ENCODE peak calls at places on chromosome 4, in four cellular contexts. D is pancreas, C is mesenchymal stem cell, H is GM06990. L is an unnamed sample.

GRCh38 chr4:128285085-128286023 is 2.3 kb downstream of the PGRMC2 start:
- DNase-seq in D (no peak), C (no peak), H (no peak), L (no peak)

GRCh38 chr4:7189475-7190277 is 2.7 kb upstream of the SORCS2 start:
- DNase-seq in D (peak), C (no peak), H (no peak), L (no peak)

GRCh38 chr4:153260553-153261306 is 56.5 kb downstream of the TRIM2 start:
- DNase-seq in D (no peak), H (no peak), C (no peak), L (no peak)

GRCh38 chr4:2251073-2251794 is 9.3 kb upstream of the HAUS3 start:
- DNase-seq in H (peak), C (no peak), D (no peak), L (no peak)

GRCh38 chr4:78379991-78380739 is 171.4 kb upstream of the ANXA3 start:
- DNase-seq in D (no peak), H (no peak), C (peak), L (no peak)

GRCh38 chr4:36758779-36759178 is 477.4 kb downstream of the DTHD1 start:
- DNase-seq in C (no peak), D (no peak), H (no peak), L (no peak)

GRCh38 chr4:167233523-167234387 is 539 bp downstream of the SPOCK3 start:
- DNase-seq in C (peak), H (peak), D (peak), L (no peak)

GRCh38 chr4:39713691-39714090 is 15.8 kb downstream of the UBE2K start:
- DNase-seq in C (peak), H (peak), D (no peak), L (peak)

GRCh38 chr4:110096406-110096805 is 102.0 kb downstream of the ELOVL6 start:
- DNase-seq in C (no peak), D (no peak), H (no peak), L (no peak)

GRCh38 chr4:148007303-148007702 is 275.4 kb downstream of the ARHGAP10 start:
- DNase-seq in C (peak), D (no peak), H (no peak), L (no peak)

GRCh38 chr4:2406406-2406805 is 12.0 kb downstream of the ZFYVE28 start:
- DNase-seq in C (no peak), D (no peak), H (no peak), L (no peak)

GRCh38 chr4:20445933-20446723 is 194.4 kb downstream of the SLIT2 start:
- DNase-seq in D (no peak), H (no peak), C (peak), L (no peak)

GRCh38 chr4:146490106-146490505 is 31.6 kb downstream of the SLC10A7 start:
- DNase-seq in H (no peak), D (no peak), C (no peak), L (no peak)

GRCh38 chr4:161252520-161253141 is 911.2 kb downstream of the FSTL5 start:
- DNase-seq in D (no peak), C (peak), H (no peak), L (peak)

GRCh38 chr4:137124278-137124932 is 407.9 kb downstream of the PCDH18 start:
- DNase-seq in C (peak), D (no peak), H (no peak), L (no peak)

GRCh38 chr4:10929818-10930217 is 245.2 kb upstream of the CLNK start:
- DNase-seq in D (no peak), H (no peak), C (no peak), L (no peak)

GRCh38 chr4:48681856-48682255 is 98.2 kb downstream of the FRYL start:
- DNase-seq in D (no peak), C (peak), H (peak), L (peak)

DNA sequence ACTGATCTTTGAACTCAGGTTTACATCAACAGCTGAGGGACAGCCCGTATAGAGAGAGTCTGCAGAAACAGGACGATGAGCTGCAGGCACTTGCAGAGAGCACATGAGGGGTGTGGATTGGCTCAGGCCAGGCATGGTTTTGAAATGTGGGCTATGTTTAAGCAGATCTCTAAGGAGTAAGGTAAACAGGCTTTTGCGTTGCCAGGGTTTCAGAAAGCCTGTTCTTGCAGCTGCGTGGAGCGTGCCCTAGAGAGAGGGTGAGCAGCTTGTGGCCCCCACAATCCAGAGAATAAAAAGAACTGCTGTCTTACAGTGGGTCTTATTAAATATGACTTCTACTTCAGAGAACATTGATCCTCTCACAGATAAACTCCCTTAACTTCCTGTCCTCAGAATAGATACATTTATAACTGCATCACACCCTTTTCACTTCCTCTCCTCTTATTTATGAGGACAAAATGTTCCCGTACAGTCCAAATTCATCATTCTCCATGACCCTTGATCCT is 64.1 kb downstream of the TMA16 start:
- DNase-seq in D (no peak), C (peak), H (peak), L (no peak)
- H3K4me3 ChIP-seq in D (no peak), C (no peak), H (no peak), L (no peak)

GRCh38 chr4:74362347-74362746 is 2.6 kb upstream of the EREG start:
- DNase-seq in H (no peak), D (no peak), C (no peak), L (no peak)

GRCh38 chr4:74366367-74366891 is 1.5 kb downstream of the EREG start:
- DNase-seq in C (peak), H (no peak), D (no peak), L (no peak)

GRCh38 chr4:74367656-74368055 is 2.7 kb downstream of the EREG start:
- DNase-seq in C (no peak), D (no peak), H (no peak), L (no peak)

GRCh38 chr4:74364649-74365491 is at the start of gene EREG:
- DNase-seq in C (peak), D (peak), H (peak), L (no peak)

GRCh38 chr4:74365761-74366160 is 816 bp downstream of the EREG start:
- DNase-seq in H (no peak), D (peak), C (peak), L (no peak)
- H3K4me3 ChIP-seq in H (no peak), D (no peak), C (no peak), L (no peak)

DNA sequence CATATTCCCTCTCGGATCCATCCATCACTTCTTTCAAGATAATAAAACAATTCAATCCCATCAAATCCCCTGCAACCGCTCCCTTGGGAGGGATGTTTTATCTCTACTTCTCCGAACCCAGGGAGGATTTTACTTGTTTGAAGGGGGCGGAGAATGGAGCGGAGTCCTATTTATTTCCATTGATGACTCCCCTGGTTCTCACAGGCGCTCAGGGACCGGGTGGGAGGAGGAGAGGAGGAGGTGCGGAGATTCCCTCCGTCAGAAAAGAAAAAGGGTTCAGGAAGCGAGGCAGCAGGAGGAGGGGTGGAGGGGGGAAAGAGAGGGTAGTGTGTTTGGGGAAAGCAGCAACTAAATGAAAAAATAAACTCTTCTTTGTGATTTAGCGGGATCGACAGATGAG is 2.1 kb downstream of the NDNF start:
- DNase-seq in C (no peak), D (no peak), H (no peak), L (no peak)
- H3K4me3 ChIP-seq in C (no peak), D (no peak), H (no peak), L (no peak)

DNA sequence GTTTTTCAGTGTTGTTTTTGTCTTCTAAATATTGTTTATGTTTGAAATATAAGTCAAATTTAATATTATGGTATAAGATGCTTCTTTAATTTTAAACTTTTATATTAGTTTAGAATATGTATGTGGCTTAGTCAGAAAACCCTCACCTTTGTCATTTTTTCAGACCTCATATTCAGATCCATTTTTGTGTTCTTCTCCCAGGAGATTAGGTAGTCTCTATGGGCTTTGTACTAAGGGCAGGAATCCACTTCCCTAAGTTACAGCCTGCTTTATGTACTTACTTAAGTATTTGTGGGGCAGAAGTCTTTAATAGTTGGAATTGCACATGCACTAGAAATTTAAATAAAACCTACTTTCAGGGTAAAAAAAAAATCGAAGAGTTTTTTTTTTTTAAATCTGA is 63.5 kb upstream of the TENM3 start:
- DNase-seq in C (no peak), H (no peak), D (no peak), L (no peak)
- H3K4me3 ChIP-seq in C (no peak), H (no peak), D (no peak), L (no peak)

GRCh38 chr4:41361831-41362646 is 105.3 kb downstream of the UCHL1 start:
- DNase-seq in C (peak), H (no peak), D (no peak), L (no peak)

GRCh38 chr4:41362647-41363383 is 106.1 kb downstream of the UCHL1 start:
- DNase-seq in C (peak), D (no peak), H (no peak), L (no peak)

GRCh38 chr4:41364871-41365270 is 108.1 kb downstream of the UCHL1 start:
- DNase-seq in D (no peak), H (no peak), C (peak), L (no peak)

GRCh38 chr4:41365726-41366125 is 109.0 kb downstream of the UCHL1 start:
- DNase-seq in D (no peak), H (no peak), C (no peak), L (no peak)

DNA sequence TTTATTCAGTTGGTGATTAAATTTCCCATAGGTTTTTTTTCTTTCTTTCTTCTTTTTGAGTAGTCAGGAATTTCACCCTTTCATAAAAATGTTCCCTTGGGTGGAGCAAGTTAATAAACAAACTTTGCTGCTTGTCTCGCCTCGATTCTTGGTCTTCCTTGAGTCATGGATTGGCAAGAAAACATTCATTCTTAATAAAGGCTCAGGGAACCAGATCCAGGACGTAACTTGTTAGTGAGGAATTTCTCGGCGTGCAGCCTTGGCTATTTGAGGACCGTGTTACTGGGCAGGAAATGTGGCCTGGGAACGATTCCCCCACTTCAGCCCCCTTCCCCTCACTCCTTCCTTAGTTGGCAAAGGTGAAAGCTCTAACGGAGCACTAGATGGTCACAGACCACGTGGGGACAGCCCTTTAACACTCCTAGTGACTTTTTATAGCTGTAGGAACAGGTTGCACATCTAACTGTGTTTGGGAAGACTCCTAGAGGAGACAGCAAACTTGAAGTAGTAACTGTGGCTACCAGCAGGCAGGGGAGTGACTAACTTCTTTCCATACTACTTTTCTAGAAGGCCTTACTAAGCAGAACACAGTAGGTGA is 106.8 kb downstream of the UCHL1 start:
- DNase-seq in D (no peak), C (peak), H (no peak), L (no peak)
- H3K4me3 ChIP-seq in D (no peak), C (no peak), H (no peak), L (no peak)